ENCODE peak calls at places on chromosomes 3 and 15, in nine cellular contexts. G, F, T, W, Z, A, B, E and H are unnamed samples.

GRCh38 chr3:65039754-65040210 is 352.0 kb upstream of the ADAMTS9 start:
- DNase-seq in G (no peak), F (no peak), T (no peak), W (no peak), Z (no peak), A (no peak), B (no peak), E (no peak), H (no peak)

GRCh38 chr15:46365612-46366011 is 730.8 kb downstream of the SQOR start:
- DNase-seq in G (peak), F (no peak), T (no peak), W (peak), Z (peak), A (no peak), B (no peak), E (no peak), H (no peak)

GRCh38 chr15:95127356-95127755 is 896.0 kb downstream of the MCTP2 start:
- DNase-seq in G (no peak), F (no peak), T (no peak), W (no peak), Z (no peak), A (no peak), B (peak), E (peak), H (no peak)

GRCh38 chr3:124768812-124769211 is 38.6 kb downstream of the UMPS start:
- DNase-seq in G (no peak), F (no peak), T (no peak), W (no peak), Z (no peak), A (no peak), B (peak), E (no peak), H (no peak)

GRCh38 chr3:8595935-8596262 is 48.7 kb downstream of the SSUH2 start:
- DNase-seq in G (no peak), F (no peak), T (no peak), W (no peak), Z (no peak), A (no peak), B (no peak), E (no peak), H (no peak)

GRCh38 chr15:69414702-69415161 is 583 bp downstream of the KIF23 start:
- DNase-seq in G (peak), F (no peak), T (peak), W (peak), Z (no peak), A (no peak), B (peak), E (peak), H (no peak)

GRCh38 chr15:27679621-27680521 is 419.2 kb downstream of the OCA2 start:
- DNase-seq in G (no peak), F (no peak), T (no peak), W (no peak), Z (no peak), A (no peak), B (peak), E (no peak), H (peak)

GRCh38 chr3:2735392-2735894 is 374.7 kb downstream of the IL5RA start:
- DNase-seq in G (no peak), F (no peak), T (no peak), W (no peak), Z (no peak), A (no peak), B (no peak), E (no peak), H (no peak)

GRCh38 chr3:98359993-98360675 is 6.5 kb downstream of the OR5K4 start:
- DNase-seq in G (no peak), F (no peak), T (peak), W (no peak), Z (no peak), A (no peak), B (peak), E (no peak), H (no peak)

GRCh38 chr15:51576911-51577500 is 45.6 kb downstream of the DMXL2 start:
- DNase-seq in G (peak), F (peak), T (no peak), W (peak), Z (no peak), A (no peak), B (no peak), E (peak), H (no peak)

GRCh38 chr3:217948-218347 is 21.4 kb downstream of the CHL1 start:
- DNase-seq in G (no peak), F (no peak), T (no peak), W (no peak), Z (no peak), A (no peak), B (no peak), E (no peak), H (no peak)

GRCh38 chr3:56053727-56054126 is 414.5 kb downstream of the ERC2 start:
- DNase-seq in G (no peak), F (no peak), T (no peak), W (no peak), Z (no peak), A (no peak), B (no peak), E (no peak), H (no peak)

GRCh38 chr15:68612533-68612932 is 33.7 kb downstream of the CORO2B start:
- DNase-seq in G (no peak), F (no peak), T (no peak), W (no peak), Z (no peak), A (no peak), B (no peak), E (no peak), H (no peak)

GRCh38 chr15:77025066-77025435 is 30.1 kb downstream of the PSTPIP1 start:
- DNase-seq in G (no peak), F (no peak), T (no peak), W (no peak), Z (peak), A (peak), B (no peak), E (no peak), H (no peak)

GRCh38 chr3:169260296-169260695 is 403.2 kb downstream of the MECOM start:
- DNase-seq in G (no peak), F (no peak), T (no peak), W (no peak), Z (no peak), A (no peak), B (no peak), E (no peak), H (no peak)

GRCh38 chr15:78050851-78051250 is 26.7 kb downstream of the TBC1D2B start:
- DNase-seq in G (no peak), F (no peak), T (no peak), W (no peak), Z (no peak), A (no peak), B (no peak), E (no peak), H (no peak)

GRCh38 chr3:107710851-107711250 is 188.1 kb downstream of the BBX start:
- DNase-seq in G (peak), F (peak), T (no peak), W (peak), Z (peak), A (no peak), B (no peak), E (peak), H (no peak)

GRCh38 chr15:81146006-81146405 is 11.9 kb downstream of the CFAP161 start:
- DNase-seq in G (no peak), F (no peak), T (no peak), W (no peak), Z (no peak), A (no peak), B (no peak), E (no peak), H (no peak)

GRCh38 chr15:100809151-100809550 is 70.5 kb upstream of the ALDH1A3 start:
- DNase-seq in G (no peak), F (no peak), T (no peak), W (no peak), Z (no peak), A (no peak), B (no peak), E (no peak), H (no peak)

GRCh38 chr3:89628856-89629255 is 521.4 kb downstream of the EPHA3 start:
- DNase-seq in G (no peak), F (no peak), T (no peak), W (no peak), Z (no peak), A (no peak), B (no peak), E (no peak), H (no peak)

DNA sequence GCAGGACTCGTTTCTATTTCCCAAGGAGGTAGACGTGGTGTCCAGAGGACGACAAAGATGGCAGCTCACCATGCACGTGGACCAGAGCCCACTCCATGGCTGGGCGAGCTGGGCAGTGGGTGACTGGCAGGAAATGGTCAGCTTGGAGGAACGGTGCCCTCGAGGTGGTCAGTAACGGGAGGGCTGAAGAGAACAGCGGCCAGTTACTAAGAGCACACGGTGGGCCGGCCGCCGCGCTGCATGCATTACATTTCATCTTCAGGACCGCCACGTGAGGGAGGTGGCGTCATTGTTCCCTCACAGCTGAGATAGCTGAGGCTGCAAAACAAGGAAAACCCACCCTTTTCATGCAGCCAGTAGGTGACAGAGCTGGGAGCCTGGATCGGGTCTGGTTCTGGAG is 52.1 kb downstream of the RGMA start:
- DNase-seq in G (no peak), F (peak), T (no peak), W (no peak), Z (peak), A (no peak), B (no peak), E (no peak), H (no peak)
- TF ChIP-seq CTCF in G (no peak), F (no peak), T (no peak), W (no peak), Z (no peak), A (no peak), B (no peak), E (no peak), H (no peak)

DNA sequence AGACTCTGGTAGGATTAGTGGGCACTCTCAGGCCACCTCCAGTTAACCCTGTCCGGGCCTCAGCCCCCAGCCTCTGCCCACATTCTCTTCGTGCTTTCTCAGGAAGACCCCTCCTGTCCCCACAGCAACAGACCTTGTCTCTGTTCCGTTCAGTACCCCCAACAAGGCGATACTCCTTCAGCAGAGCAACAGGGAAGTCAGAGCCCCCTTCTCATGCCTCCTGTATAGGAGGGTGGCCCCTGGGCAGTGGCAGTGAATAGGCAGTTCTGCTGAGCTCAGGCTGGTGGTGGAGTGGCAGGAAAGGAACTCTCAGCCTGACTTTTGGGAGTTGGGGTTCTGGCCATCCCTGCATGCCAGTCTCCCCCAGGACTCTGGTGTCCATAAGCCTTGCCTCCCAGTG is 513 bp downstream of the SEMA3B start:
- DNase-seq in G (no peak), F (no peak), T (no peak), W (no peak), Z (no peak), A (no peak), B (no peak), E (no peak), H (no peak)
- H3K4me3 ChIP-seq in G (peak), F (peak), T (no peak), W (no peak), Z (peak), A (peak), B (no peak), E (peak), H (peak)

GRCh38 chr3:24244491-24244890 is 250.2 kb downstream of the THRB start:
- DNase-seq in G (no peak), F (no peak), T (no peak), W (no peak), Z (no peak), A (no peak), B (no peak), E (no peak), H (no peak)

GRCh38 chr3:24245056-24245455 is 249.6 kb downstream of the THRB start:
- DNase-seq in G (no peak), F (no peak), T (no peak), W (no peak), Z (no peak), A (no peak), B (no peak), E (no peak), H (no peak)

GRCh38 chr3:24240306-24240705 is 254.3 kb downstream of the THRB start:
- DNase-seq in G (no peak), F (no peak), T (no peak), W (no peak), Z (no peak), A (no peak), B (no peak), E (no peak), H (no peak)

GRCh38 chr3:24237971-24238767 is 256.5 kb downstream of the THRB start:
- DNase-seq in G (peak), F (peak), T (peak), W (peak), Z (no peak), A (no peak), B (peak), E (peak), H (no peak)

DNA sequence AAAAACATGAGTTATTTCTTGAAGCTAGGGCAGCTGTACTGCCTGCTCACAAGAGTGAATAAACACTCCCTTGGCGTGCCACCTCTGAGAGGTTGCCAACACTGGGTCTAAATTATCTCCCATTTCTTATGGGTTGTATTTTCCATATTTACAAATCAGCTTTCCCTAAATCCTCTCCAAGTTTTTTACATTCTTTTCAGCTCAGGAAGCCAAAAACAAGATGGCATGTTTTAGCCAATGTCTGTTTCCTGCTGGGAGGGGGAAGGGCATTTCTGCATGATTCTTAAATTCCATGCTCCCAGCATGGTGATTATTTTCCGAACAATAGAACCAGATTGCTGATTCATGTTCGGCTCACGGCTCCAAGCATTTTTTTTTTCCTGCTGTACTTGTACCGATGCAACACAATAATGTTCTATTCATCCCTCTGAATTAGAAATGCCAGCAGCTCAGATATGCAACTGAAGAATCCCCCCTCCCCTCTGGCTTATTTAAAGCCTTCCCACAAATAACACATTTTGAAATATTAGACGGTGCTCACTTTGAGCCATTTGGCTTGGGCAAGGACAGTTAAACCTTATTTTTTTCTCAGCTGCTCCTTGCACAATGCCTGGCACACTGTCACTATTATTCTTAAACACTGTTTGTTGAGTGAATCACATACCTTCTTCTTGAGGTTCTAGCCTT is 252.5 kb downstream of the THRB start:
- DNase-seq in G (no peak), F (no peak), T (no peak), W (peak), Z (no peak), A (no peak), B (peak), E (peak), H (no peak)
- H3K27ac ChIP-seq in G (peak), F (no peak), T (no peak), W (no peak), Z (peak), A (peak), B (no peak), E (no peak), H (peak)

GRCh38 chr15:44545934-44546802 is 9.2 kb downstream of the EIF3J start:
- DNase-seq in G (no peak), F (no peak), T (peak), W (peak), Z (no peak), A (no peak), B (peak), E (peak), H (no peak)
- TF ChIP-seq CTCF in G (no peak), F (no peak), T (peak), W (no peak), Z (no peak), A (no peak), B (peak), E (peak), H (no peak)

GRCh38 chr3:184678317-184679055 is 33.4 kb downstream of the MAGEF1 start:
- DNase-seq in G (no peak), F (no peak), T (no peak), W (no peak), Z (no peak), A (no peak), B (no peak), E (no peak), H (no peak)
- H3K4me3 ChIP-seq in G (no peak), F (no peak), T (no peak), W (no peak), Z (no peak), A (no peak), B (peak), E (no peak), H (peak)